ENCODE peak calls at places on chromosomes 13 and 19, in six cellular contexts. T is cardiac muscle cell; M is SJSA1; N is tibial nerve; F is body of pancreas; C is CD4-positive, alpha-beta memory T cell. L is an unnamed sample.

GRCh38 chr19:45443462-45444317 is 20.0 kb upstream of the ERCC1 start:
- DNase-seq in C (peak), N (peak), T (peak), F (peak), M (peak), L (peak)

GRCh38 chr13:43272866-43273265 is 249.5 kb downstream of the DNAJC15 start:
- DNase-seq in N (no peak), C (no peak), M (no peak), T (no peak), F (no peak), L (no peak)

GRCh38 chr19:16191216-16191908 is 6.2 kb downstream of the FAM32A start:
- DNase-seq in N (no peak), C (no peak), F (no peak), T (no peak), M (no peak), L (no peak)

GRCh38 chr19:37114001-37114400 is 35.8 kb downstream of the ZNF420 start:
- DNase-seq in F (no peak), M (no peak), T (no peak), N (no peak), C (no peak), L (no peak)

GRCh38 chr13:69571606-69572323 is 535.9 kb upstream of the ATXN8OS start:
- DNase-seq in F (no peak), C (no peak), T (no peak), N (no peak), M (no peak), L (no peak)

GRCh38 chr13:28027607-28028364 is 39.3 kb upstream of the URAD start:
- DNase-seq in C (no peak), N (no peak), F (no peak), M (no peak), T (no peak), L (no peak)

GRCh38 chr13:113915012-113915763 is 51.3 kb upstream of the GAS6 start:
- DNase-seq in C (no peak), M (peak), N (no peak), T (no peak), F (no peak), L (no peak)

GRCh38 chr19:52007805-52008557 is at the start of gene ZNF615:
- DNase-seq in N (peak), C (peak), M (peak), T (peak), F (peak), L (peak)

GRCh38 chr13:52949044-52949443 is 79.6 kb upstream of the OLFM4 start:
- DNase-seq in F (peak), T (no peak), C (no peak), N (no peak), M (no peak), L (no peak)

GRCh38 chr19:16514383-16515019 is 18.3 kb downstream of the C19orf44 start:
- DNase-seq in N (no peak), F (no peak), T (no peak), M (no peak), C (no peak), L (no peak)

GRCh38 chr13:101309014-101309619 is 107.2 kb downstream of the NALCN start:
- DNase-seq in T (no peak), N (no peak), C (no peak), F (no peak), M (peak), L (no peak)

GRCh38 chr13:29361716-29362115 is 233.8 kb downstream of the SLC7A1 start:
- DNase-seq in N (no peak), F (no peak), T (no peak), M (no peak), C (no peak), L (no peak)

GRCh38 chr19:18058208-18059009 is 28.3 kb downstream of the IL12RB1 start:
- DNase-seq in F (peak), M (peak), C (peak), N (peak), T (peak), L (peak)

GRCh38 chr19:2429917-2430570 is 2.7 kb upstream of the TIMM13 start:
- DNase-seq in C (no peak), M (no peak), N (no peak), F (no peak), T (no peak), L (no peak)
- H3K27ac ChIP-seq in C (no peak), M (no peak), N (no peak), F (no peak), T (no peak), L (no peak)

GRCh38 chr13:31168166-31168565 is 6.5 kb upstream of the HSPH1 start:
- DNase-seq in T (no peak), M (no peak), F (no peak), C (no peak), N (no peak), L (no peak)
- H3K27ac ChIP-seq in T (no peak), M (no peak), F (no peak), C (no peak), N (no peak), L (no peak)

GRCh38 chr13:95129004-95129403 is 172.2 kb downstream of the ABCC4 start:
- DNase-seq in C (no peak), N (no peak), M (no peak), T (no peak), F (no peak), L (no peak)
- H3K27ac ChIP-seq in C (no peak), N (no peak), M (no peak), T (no peak), F (no peak), L (no peak)

GRCh38 chr13:46609052-46609451 is 56.1 kb downstream of the LRCH1 start:
- DNase-seq in T (no peak), C (no peak), F (no peak), N (no peak), M (no peak), L (no peak)
- H3K27ac ChIP-seq in T (no peak), C (no peak), F (no peak), N (no peak), M (no peak), L (no peak)

DNA sequence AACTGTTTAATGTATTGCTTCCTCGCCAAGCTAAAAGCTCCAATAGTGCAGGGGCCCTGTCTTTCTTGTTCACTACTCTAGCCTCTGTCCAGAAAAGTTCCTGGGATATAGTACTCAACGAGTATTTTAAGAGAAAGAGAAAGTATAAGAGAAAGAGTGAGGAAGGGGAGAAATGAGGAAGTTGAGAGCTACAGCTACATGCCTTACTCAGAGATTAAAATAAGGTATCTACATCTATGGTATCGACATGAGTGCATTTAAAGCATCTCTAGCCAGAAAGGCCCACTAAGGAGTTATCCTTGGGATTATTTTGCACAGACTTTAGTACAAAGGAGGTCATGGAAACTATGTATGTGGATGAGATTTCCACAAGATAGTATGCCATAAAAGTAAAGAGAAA is 28.5 kb downstream of the MYCBP2 start:
- DNase-seq in F (no peak), T (no peak), M (no peak), N (no peak), C (no peak), L (no peak)
- H3K27ac ChIP-seq in F (no peak), T (no peak), M (no peak), N (no peak), C (no peak), L (no peak)

DNA sequence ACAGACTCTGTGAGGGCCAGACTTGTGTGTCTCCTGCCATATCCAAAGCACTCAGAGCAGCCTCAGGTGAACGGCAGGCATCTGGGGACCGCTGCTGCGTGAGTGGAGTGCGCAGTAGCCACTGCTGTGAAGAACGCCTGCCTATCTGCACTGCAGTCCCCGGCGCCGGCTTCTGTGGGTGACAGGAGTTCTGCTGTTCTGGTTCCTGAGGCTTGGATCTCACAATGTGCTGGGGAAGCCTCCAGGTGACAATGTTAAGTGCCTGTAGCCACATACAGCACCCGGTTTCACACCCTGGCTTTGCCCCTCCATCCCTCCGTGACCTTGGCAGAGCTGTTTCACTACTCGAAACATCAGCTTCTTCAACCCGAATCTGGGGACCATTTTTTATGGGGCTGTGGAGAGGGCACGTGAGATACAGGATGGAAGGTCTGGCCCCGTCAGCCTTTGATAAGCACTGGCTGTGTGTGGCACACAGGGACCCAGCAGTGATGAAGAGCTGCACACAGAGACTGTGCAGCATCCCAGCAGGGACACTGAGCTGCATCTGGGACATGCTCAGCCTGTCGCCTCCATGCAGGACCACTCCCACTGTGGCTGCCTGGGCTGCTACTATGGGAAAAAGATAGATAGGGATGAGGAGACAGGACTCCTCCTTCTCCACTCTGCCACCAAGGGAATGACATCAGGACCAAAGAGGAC is 28.3 kb downstream of the ELAVL1 start:
- DNase-seq in N (no peak), F (no peak), T (no peak), M (no peak), C (no peak), L (no peak)
- H3K27ac ChIP-seq in N (no peak), F (no peak), T (no peak), M (no peak), C (no peak), L (no peak)

DNA sequence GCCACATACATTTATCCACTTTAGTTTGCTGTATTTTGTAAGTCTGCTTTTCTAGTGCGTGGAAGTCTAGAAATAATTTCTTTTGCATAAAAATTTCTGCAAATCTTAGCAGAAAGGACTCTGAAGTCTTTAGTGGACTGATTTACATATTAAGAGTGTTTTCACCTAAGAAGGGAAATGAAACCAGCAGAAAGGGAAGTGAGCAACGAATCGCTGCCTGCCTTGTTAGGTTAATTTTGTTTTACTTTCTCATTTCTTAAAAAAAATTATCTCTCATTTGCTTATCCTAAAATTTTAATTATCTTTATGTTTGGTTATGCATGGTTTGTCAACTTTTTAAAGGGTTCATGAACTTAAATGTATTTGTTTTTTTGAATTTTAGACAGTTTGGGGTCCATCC is 767 bp upstream of the GPR18 start:
- DNase-seq in M (no peak), F (no peak), N (no peak), C (no peak), T (no peak), L (no peak)
- H3K27ac ChIP-seq in M (no peak), F (no peak), N (no peak), C (peak), T (no peak), L (no peak)

GRCh38 chr13:36294061-36294460 is 3.6 kb downstream of the CCDC169 start:
- DNase-seq in N (no peak), C (no peak), T (no peak), M (no peak), F (no peak), L (no peak)
- H3K27ac ChIP-seq in N (no peak), C (no peak), T (no peak), M (no peak), F (no peak), L (no peak)

L was measured in small intestine.